ENCODE peak calls at places on chromosomes 12 and 14, in four cellular contexts. O is NCI-H748 treated with DMSO at 0.1 percent for 48 hours, P is dorsolateral prefrontal cortex, Q is RWPE1. F is an unnamed sample.

GRCh38 chr14:99420711-99421110 is 59.9 kb downstream of the SETD3 start:
- DNase-seq in O (no peak), P (no peak), Q (no peak), F (no peak)

GRCh38 chr12:113850309-113851056 is 115.6 kb downstream of the RBM19 start:
- DNase-seq in O (no peak), P (no peak), Q (no peak), F (no peak)

GRCh38 chr12:122827258-122827657 is 8.0 kb upstream of the HIP1R start:
- DNase-seq in O (no peak), P (no peak), Q (no peak), F (no peak)

GRCh38 chr12:53694746-53695145 is 18.9 kb upstream of the ATP5MC2 start:
- DNase-seq in O (no peak), P (no peak), Q (no peak), F (no peak)

GRCh38 chr12:65646127-65646643 is 178.1 kb upstream of the HMGA2 start:
- DNase-seq in O (no peak), P (no peak), Q (no peak), F (no peak)

GRCh38 chr12:53591301-53592206 is 34.6 kb downstream of the ATF7 start:
- DNase-seq in O (no peak), P (peak), Q (no peak), F (no peak)

GRCh38 chr12:104715562-104716182 is 242.4 kb downstream of the SLC41A2 start:
- DNase-seq in O (peak), P (no peak), Q (no peak), F (peak)

GRCh38 chr14:104135121-104135903 is 3.1 kb upstream of the KIF26A start:
- DNase-seq in O (peak), P (no peak), Q (peak), F (no peak)